ENCODE peak calls at places on chromosome 4, in eight cellular contexts. O is fibroblast of mammary gland, C is GM04504, T is OCI-LY7, E is putamen, F is glomerular endothelial cell, Y is stomach, Q is COR-L47. X is an unnamed sample.

GRCh38 chr4:129064717-129065116 is 28.6 kb downstream of the SCLT1 start:
- DNase-seq in O (peak; percentile 83), C (peak; percentile 25), T (no peak), E (no peak), F (no peak), Y (no peak), Q (no peak), X (no peak)

GRCh38 chr4:42568610-42569207 is 88.2 kb downstream of the ATP8A1 start:
- DNase-seq in O (peak; percentile 74), C (peak; percentile 29), T (peak; percentile 84), E (peak; percentile 85), F (peak; percentile 29), Y (peak; percentile 69), Q (peak; percentile 78), X (peak; percentile 18)

GRCh38 chr4:31516520-31516919 is 796.4 kb downstream of the PCDH7 start:
- DNase-seq in O (no peak), C (no peak), T (no peak), E (no peak), F (no peak), Y (no peak), Q (no peak), X (no peak)

GRCh38 chr4:8747896-8748575 is 123.6 kb downstream of the HMX1 start:
- DNase-seq in O (no peak), C (no peak), T (no peak), E (no peak), F (no peak), Y (no peak), Q (no peak), X (no peak)

GRCh38 chr4:95742872-95743271 is 97.0 kb upstream of the PDHA2 start:
- DNase-seq in O (no peak), C (no peak), T (no peak), E (no peak), F (no peak), Y (no peak), Q (no peak), X (no peak)

GRCh38 chr4:73213917-73214663 is 44.5 kb downstream of the ANKRD17 start:
- DNase-seq in O (peak; percentile 31), C (no peak), T (no peak), E (no peak), F (no peak), Y (no peak), Q (no peak), X (no peak)

GRCh38 chr4:186348433-186348832 is 82.4 kb downstream of the F11 start:
- DNase-seq in O (no peak), C (no peak), T (no peak), E (no peak), F (no peak), Y (no peak), Q (no peak), X (no peak)

GRCh38 chr4:37780444-37781133 is 45.9 kb upstream of the PGM2 start:
- DNase-seq in O (peak; percentile 14), C (no peak), T (peak; percentile 65), E (no peak), F (no peak), Y (peak; percentile 34), Q (no peak), X (no peak)

GRCh38 chr4:182879913-182880312 is 37.3 kb downstream of the DCTD start:
- DNase-seq in O (no peak), C (no peak), T (no peak), E (no peak), F (no peak), Y (no peak), Q (no peak), X (no peak)

GRCh38 chr4:2079926-2080325 is 20.8 kb downstream of the NAT8L start:
- DNase-seq in O (no peak), C (no peak), T (no peak), E (no peak), F (no peak), Y (no peak), Q (no peak), X (no peak)

GRCh38 chr4:101649790-101650450 is 140.6 kb upstream of the BANK1 start:
- DNase-seq in O (no peak), C (no peak), T (no peak), E (no peak), F (no peak), Y (no peak), Q (no peak), X (no peak)

GRCh38 chr4:4387531-4388311 is 819 bp downstream of the NSG1 start:
- DNase-seq in O (no peak), C (no peak), T (peak; percentile 32), E (no peak), F (no peak), Y (no peak), Q (peak; percentile 36), X (no peak)